ENCODE peak calls at places on chromosome 5, in five cellular contexts. W is sigmoid colon, G is choroid plexus epithelial cell, J is fibroblast of pulmonary artery, I is foreskin keratinocyte. N is an unnamed sample.

GRCh38 chr5:3382782-3383181 is 212.8 kb upstream of the IRX1 start:
- DNase-seq in W (no peak), G (no peak), J (no peak), I (no peak), N (no peak)

GRCh38 chr5:90899014-90899604 is 340.5 kb downstream of the ADGRV1 start:
- DNase-seq in W (no peak), G (no peak), J (no peak), I (no peak), N (no peak)

GRCh38 chr5:36529142-36529541 is 77.3 kb upstream of the SLC1A3 start:
- DNase-seq in W (no peak), G (no peak), J (no peak), I (no peak), N (no peak)

GRCh38 chr5:1502046-1502736 is 21.6 kb downstream of the LPCAT1 start:
- DNase-seq in W (no peak), G (no peak), J (no peak), I (no peak), N (no peak)

GRCh38 chr5:109922396-109922995 is 232.8 kb downstream of the MAN2A1 start:
- DNase-seq in W (no peak), G (no peak), J (no peak), I (no peak), N (no peak)

GRCh38 chr5:36719266-36719665 is 112.9 kb downstream of the SLC1A3 start:
- DNase-seq in W (no peak), G (no peak), J (peak), I (no peak), N (no peak)

GRCh38 chr5:2742921-2743679 is 8.4 kb downstream of the IRX2 start:
- DNase-seq in W (no peak), G (no peak), J (no peak), I (no peak), N (no peak)

GRCh38 chr5:91955610-91956009 is 572.5 kb upstream of the ARRDC3 start:
- DNase-seq in W (no peak), G (no peak), J (no peak), I (no peak), N (peak)

GRCh38 chr5:81852277-81853004 is 101.5 kb upstream of the SSBP2 start:
- DNase-seq in W (peak), G (peak), J (no peak), I (no peak), N (peak)

GRCh38 chr5:78589928-78590327 is 58.6 kb downstream of the LHFPL2 start:
- DNase-seq in W (no peak), G (peak), J (no peak), I (no peak), N (no peak)

GRCh38 chr5:149123211-149123610 is 18.1 kb upstream of the ABLIM3 start:
- DNase-seq in W (no peak), G (no peak), J (no peak), I (no peak), N (no peak)

GRCh38 chr5:149126898-149127297 is 14.4 kb upstream of the ABLIM3 start:
- DNase-seq in W (no peak), G (no peak), J (peak), I (no peak), N (no peak)

GRCh38 chr5:149127394-149127955 is 13.8 kb upstream of the ABLIM3 start:
- DNase-seq in W (no peak), G (no peak), J (peak), I (no peak), N (no peak)

GRCh38 chr5:149128023-149128875 is 13.0 kb upstream of the ABLIM3 start:
- DNase-seq in W (no peak), G (peak), J (peak), I (no peak), N (peak)

DNA sequence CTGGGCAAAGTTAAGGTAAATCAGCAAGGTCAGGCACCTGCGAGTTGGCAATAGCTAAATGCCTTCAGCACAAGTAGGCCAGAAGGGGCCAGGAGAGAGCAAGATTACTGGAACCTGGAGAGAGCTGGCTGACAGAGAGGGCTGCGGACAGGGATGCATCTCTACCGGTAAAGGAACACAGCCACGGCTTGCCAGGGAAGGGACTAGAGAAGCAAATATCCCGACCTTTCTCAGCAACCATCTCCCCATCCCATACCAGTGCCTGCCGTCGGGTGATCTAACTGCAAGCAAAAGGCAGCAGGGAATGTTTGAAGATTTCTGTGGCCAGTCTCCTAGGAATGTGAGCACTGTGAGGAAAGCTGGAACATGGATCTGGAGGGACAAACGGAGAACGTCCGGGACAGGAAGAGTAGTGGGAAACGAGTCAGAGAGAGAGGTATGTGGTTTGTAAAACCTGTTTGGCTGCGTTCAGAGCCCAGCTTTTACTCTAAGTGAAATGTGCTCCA is 15.9 kb upstream of the ABLIM3 start:
- DNase-seq in W (no peak), G (peak), J (no peak), I (peak), N (peak)
- TF ChIP-seq CTCF in W (no peak), G (peak), J (peak), I (peak), N (no peak)

DNA sequence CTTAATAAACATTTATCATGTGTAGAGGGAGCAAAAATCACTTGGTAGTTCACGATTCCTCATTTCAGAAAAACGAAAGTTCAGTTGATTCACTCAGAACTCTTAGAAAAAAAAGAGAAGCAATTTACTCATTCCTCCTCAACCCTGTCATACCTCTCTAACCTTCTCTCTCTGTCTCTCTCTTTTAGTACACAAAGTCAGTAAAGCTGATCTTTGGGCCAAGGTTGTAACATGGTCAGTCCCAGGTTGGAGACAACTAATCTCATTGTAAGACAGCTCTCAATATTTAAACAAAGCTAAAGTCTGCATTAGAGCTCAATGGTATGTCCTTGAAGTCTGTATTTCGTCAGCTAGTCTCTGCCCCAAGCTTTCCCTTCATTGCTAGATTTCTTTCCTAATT is 138.1 kb downstream of the GPBP1 start:
- DNase-seq in W (no peak), G (no peak), J (no peak), I (no peak), N (no peak)
- TF ChIP-seq CTCF in W (no peak), G (no peak), J (no peak), I (no peak), N (no peak)

GRCh38 chr5:141182248-141182647 is at the start of gene PCDHB16:
- DNase-seq in W (peak), G (peak), J (peak), I (no peak), N (peak)

GRCh38 chr5:141192110-141192725 is at the start of gene PCDHB10:
- DNase-seq in W (peak), G (peak), J (peak), I (no peak), N (peak)

GRCh38 chr5:141186897-141187512 is at the start of gene PCDHB9:
- DNase-seq in W (no peak), G (peak), J (peak), I (no peak), N (peak)
- TF ChIP-seq CTCF in W (no peak), G (peak), J (peak), I (peak), N (peak)

DNA sequence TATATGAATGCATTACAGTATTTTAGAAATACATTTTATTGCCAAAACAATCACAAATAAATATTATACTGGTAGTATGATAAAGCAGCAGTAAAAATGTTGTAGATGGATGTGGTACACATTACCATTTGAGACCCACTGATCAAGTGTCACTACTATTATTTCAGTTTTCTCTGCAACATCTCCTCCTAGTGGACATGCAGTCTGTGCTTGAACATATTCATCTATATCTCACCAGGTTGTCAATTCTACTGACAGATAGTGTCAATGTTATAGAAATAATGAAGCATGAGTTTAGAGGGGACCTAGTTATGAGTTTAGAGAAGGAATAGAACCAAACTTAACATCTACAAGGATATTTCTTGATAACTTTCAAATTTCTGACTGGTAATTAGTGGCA is 39.2 kb upstream of the ELOVL7 start:
- DNase-seq in W (no peak), G (peak), J (peak), I (peak), N (no peak)
- TF ChIP-seq CTCF in W (no peak), G (peak), J (peak), I (peak), N (peak)

DNA sequence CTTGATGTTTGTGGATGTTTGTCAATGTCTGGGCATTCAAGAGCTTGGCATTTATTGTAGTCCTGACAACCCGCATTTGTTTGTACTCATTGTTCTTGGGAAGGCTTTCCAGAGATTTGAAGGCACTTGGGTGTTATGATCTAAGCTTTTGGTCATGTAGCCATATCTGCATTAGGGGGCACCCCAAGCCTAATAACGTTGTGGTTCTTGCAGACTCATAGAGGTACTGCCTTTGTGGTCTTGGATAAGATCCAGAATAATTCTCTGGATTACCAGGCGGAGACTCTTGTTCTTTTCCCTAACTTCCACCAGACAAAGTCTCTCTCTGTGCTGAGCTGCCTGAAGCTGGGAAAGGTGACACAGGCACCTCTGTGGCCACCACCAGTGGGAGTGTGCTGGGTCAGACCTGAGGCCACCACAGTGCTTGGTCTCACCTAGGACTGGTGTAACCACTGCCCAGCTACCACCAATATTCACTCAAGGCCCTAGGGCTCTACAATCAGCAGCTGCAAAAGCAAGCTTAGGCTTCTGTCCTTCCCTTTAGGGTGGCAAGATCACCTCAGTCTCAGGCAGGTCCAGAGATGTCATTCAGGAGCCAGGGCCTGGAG is 144.4 kb upstream of the TAS2R1 start:
- DNase-seq in W (no peak), G (peak), J (peak), I (no peak), N (no peak)
- TF ChIP-seq CTCF in W (no peak), G (peak), J (peak), I (peak), N (no peak)

GRCh38 chr5:103741984-103742383 is 179.4 kb upstream of the NUDT12 start:
- DNase-seq in W (no peak), G (no peak), J (no peak), I (no peak), N (no peak)
- TF ChIP-seq CTCF in W (no peak), G (no peak), J (no peak), I (no peak), N (no peak)

DNA sequence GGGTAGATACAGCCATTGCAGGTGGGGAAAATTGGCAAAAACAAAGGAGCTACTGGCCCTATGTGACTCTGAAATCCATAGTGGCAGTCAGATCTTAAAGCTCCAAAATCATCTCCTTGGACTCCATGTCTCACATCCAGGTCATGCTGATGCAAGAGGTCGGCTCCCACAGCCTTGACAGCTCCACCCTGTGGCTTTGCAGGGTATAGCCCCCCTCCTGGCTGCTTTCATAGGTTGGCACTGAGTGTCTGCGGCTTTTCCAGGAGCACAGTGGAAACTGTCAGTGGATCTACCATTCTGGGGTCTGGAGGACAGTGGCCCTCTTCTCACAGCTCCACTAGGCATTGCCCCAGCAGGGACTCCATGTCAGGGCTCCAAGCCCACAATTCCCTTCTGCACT is 1190.1 kb downstream of the CDH12 start:
- DNase-seq in W (no peak), G (no peak), J (no peak), I (no peak), N (no peak)
- TF ChIP-seq CTCF in W (no peak), G (no peak), J (no peak), I (peak), N (no peak)

N was measured in glutamatergic neuron.